ENCODE peak calls at places on chromosomes 4 and X, in five cellular contexts. U is progenitor cell of endocrine pancreas; M is ecto neural progenitor cell; V is ELR; R is activated CD4-positive, alpha-beta T cell treated with anti-CD3 and anti-CD28 coated beads, Interleukin-2, amount 50 U/mL, for 24 hours. P is an unnamed sample.

GRCh38 chr4:2598661-2599654 is 62.5 kb downstream of the FAM193A start:
- DNase-seq in U (no peak), M (no peak), V (no peak), R (no peak), P (no peak)

GRCh38 chr4:123106741-123107140 is 184.3 kb upstream of the NUDT6 start:
- DNase-seq in U (no peak), M (no peak), V (no peak), R (no peak), P (no peak)

GRCh38 chr4:48342559-48342878 is 1.2 kb downstream of the SLAIN2 start:
- DNase-seq in U (no peak), M (no peak), V (peak; percentile 32), R (no peak), P (no peak)

GRCh38 chr4:158238574-158238973 is 28.3 kb downstream of the TMEM144 start:
- DNase-seq in U (no peak), M (no peak), V (no peak), R (no peak), P (no peak)

GRCh38 chr4:26779674-26780073 is 81.0 kb upstream of the STIM2 start:
- DNase-seq in U (no peak), M (no peak), V (peak; percentile 35), R (no peak), P (no peak)

GRCh38 chrX:154734101-154734781 is 16.6 kb downstream of the GAB3 start:
- DNase-seq in U (no peak), M (no peak), V (peak; percentile 63), R (no peak), P (no peak)

GRCh38 chr4:185165605-185166063 is 22.6 kb downstream of the SLC25A4 start:
- DNase-seq in U (no peak), M (no peak), V (no peak), R (peak; percentile 13), P (no peak)

GRCh38 chr4:54484361-54484760 is 173.4 kb upstream of the KIT start:
- DNase-seq in U (no peak), M (no peak), V (no peak), R (no peak), P (no peak)

GRCh38 chrX:119693032-119693995 is at the start of gene SEPTIN6:
- DNase-seq in U (peak; percentile 57), M (peak; percentile 79), V (peak; percentile 80), R (peak; percentile 69), P (no peak)

GRCh38 chr4:147732516-147733193 is 767 bp downstream of the ARHGAP10 start:
- DNase-seq in U (peak; percentile 29), M (peak; percentile 72), V (peak; percentile 53), R (no peak), P (no peak)

P was measured in frontal cortex.